ENCODE peak calls at places on chromosome 12, in four cellular contexts. X is ovary; U is tibial artery; F is stimulated activated CD4-positive, alpha-beta T cell treated with anti-CD3 and anti-CD28 coated beads, Interleukin-1b, Interleukin-23, amount 100 ng/mL, for 1 hour. J is an unnamed sample.

GRCh38 chr12:63206908-63207307 is 55.9 kb upstream of the AVPR1A start:
- DNase-seq in X (no peak), U (no peak), F (no peak), J (no peak)

GRCh38 chr12:108955225-108955835 is 65.5 kb downstream of the SVOP start:
- DNase-seq in X (no peak), U (no peak), F (no peak), J (peak)

GRCh38 chr12:12883369-12884001 is 7.9 kb upstream of the GPRC5A start:
- DNase-seq in X (no peak), U (no peak), F (no peak), J (no peak)

GRCh38 chr12:57766464-57767311 is at the start of gene CYP27B1:
- DNase-seq in X (peak), U (peak), F (no peak), J (peak)

GRCh38 chr12:76519538-76519937 is 40.0 kb downstream of the OSBPL8 start:
- DNase-seq in X (no peak), U (no peak), F (no peak), J (no peak)

GRCh38 chr12:124531281-124531745 is 36.1 kb downstream of the NCOR2 start:
- DNase-seq in X (no peak), U (no peak), F (no peak), J (peak)

GRCh38 chr12:106021516-106021915 is 117.2 kb downstream of the NUAK1 start:
- DNase-seq in X (no peak), U (no peak), F (no peak), J (no peak)

GRCh38 chr12:48000878-48001321 is 3.4 kb downstream of the COL2A1 start:
- DNase-seq in X (peak), U (peak), F (no peak), J (no peak)

GRCh38 chr12:12881495-12881894 is 9.9 kb upstream of the GPRC5A start:
- DNase-seq in X (no peak), U (no peak), F (no peak), J (no peak)

GRCh38 chr12:116687888-116688287 is 50.0 kb downstream of the SPRING1 start:
- DNase-seq in X (peak), U (peak), F (no peak), J (peak)

GRCh38 chr12:93098077-93098476 is 169.0 kb upstream of the EEA1 start:
- DNase-seq in X (peak), U (no peak), F (peak), J (peak)

GRCh38 chr12:65414526-65414925 is 136.0 kb downstream of the MSRB3 start:
- DNase-seq in X (no peak), U (no peak), F (no peak), J (no peak)

GRCh38 chr12:59972941-59973340 is 377.1 kb downstream of the SLC16A7 start:
- DNase-seq in X (no peak), U (no peak), F (no peak), J (no peak)

GRCh38 chr12:10215451-10215850 is 2.8 kb downstream of the GABARAPL1 start:
- DNase-seq in X (no peak), U (no peak), F (no peak), J (no peak)

GRCh38 chr12:55972906-55973597 is 826 bp upstream of the RAB5B start:
- DNase-seq in X (no peak), U (no peak), F (no peak), J (no peak)

GRCh38 chr12:15910468-15910863 is 666 bp upstream of the DERA start:
- DNase-seq in X (no peak), U (no peak), F (no peak), J (no peak)

GRCh38 chr12:27686147-27686546 is 10.1 kb upstream of the REP15 start:
- DNase-seq in X (no peak), U (no peak), F (no peak), J (no peak)

GRCh38 chr12:65490193-65490592 is 211.7 kb downstream of the MSRB3 start:
- DNase-seq in X (no peak), U (no peak), F (no peak), J (no peak)

GRCh38 chr12:131057211-131057721 is 103.6 kb downstream of the ADGRD1 start:
- DNase-seq in X (peak), U (peak), F (no peak), J (no peak)

GRCh38 chr12:7134371-7135166 is 4.4 kb downstream of the CLSTN3 start:
- DNase-seq in X (no peak), U (no peak), F (no peak), J (no peak)

GRCh38 chr12:10910380-10910779 is 1.0 kb upstream of the TAS2R13 start:
- DNase-seq in X (no peak), U (no peak), F (no peak), J (no peak)

GRCh38 chr12:65631621-65632111 is 192.6 kb upstream of the HMGA2 start:
- DNase-seq in X (no peak), U (no peak), F (no peak), J (no peak)

GRCh38 chr12:121858662-121859572 is at the start of gene HPD:
- DNase-seq in X (peak), U (peak), F (no peak), J (no peak)

GRCh38 chr12:47999816-48000215 is 4.5 kb downstream of the COL2A1 start:
- DNase-seq in X (peak), U (peak), F (no peak), J (no peak)

GRCh38 chr12:117778656-117779055 is 190.1 kb downstream of the KSR2 start:
- DNase-seq in X (no peak), U (no peak), F (no peak), J (no peak)

GRCh38 chr12:106228320-106228710 is 19.5 kb downstream of the CKAP4 start:
- DNase-seq in X (no peak), U (no peak), F (no peak), J (no peak)

J was measured in COR-L47.